ENCODE peak calls at places on chromosome 3, in seven cellular contexts. Q is left ventricle myocardium inferior, R is psoas muscle, S is body of pancreas, H is tibial artery, K is HepG2, Y is MM.1S. M is an unnamed sample.

GRCh38 chr3:116939091-116939490 is 229.5 kb downstream of the TUSC7 start:
- DNase-seq in Q (no peak), R (no peak), S (no peak), H (no peak), K (no peak), Y (no peak), M (no peak)

GRCh38 chr3:122952509-122952908 is 75.1 kb downstream of the SEMA5B start:
- DNase-seq in Q (no peak), R (no peak), S (no peak), H (no peak), K (no peak), Y (no peak), M (no peak)

GRCh38 chr3:50581459-50581842 is 12.1 kb downstream of the HEMK1 start:
- DNase-seq in Q (no peak), R (peak), S (no peak), H (no peak), K (no peak), Y (no peak), M (no peak)

GRCh38 chr3:134627831-134628230 is 23.0 kb downstream of the KY start:
- DNase-seq in Q (no peak), R (no peak), S (no peak), H (no peak), K (no peak), Y (no peak), M (no peak)

GRCh38 chr3:3089017-3089416 is 21.2 kb downstream of the IL5RA start:
- DNase-seq in Q (no peak), R (no peak), S (no peak), H (no peak), K (no peak), Y (peak), M (no peak)

GRCh38 chr3:114428173-114428606 is 134.4 kb downstream of the TIGIT start:
- DNase-seq in Q (no peak), R (no peak), S (no peak), H (no peak), K (no peak), Y (no peak), M (no peak)

GRCh38 chr3:46383946-46384330 is 13.2 kb downstream of the CCR5 start:
- DNase-seq in Q (no peak), R (no peak), S (no peak), H (no peak), K (no peak), Y (peak), M (no peak)

GRCh38 chr3:74692-75243 is 121.8 kb upstream of the CHL1 start:
- DNase-seq in Q (no peak), R (no peak), S (peak), H (no peak), K (no peak), Y (no peak), M (no peak)

GRCh38 chr3:71514621-71515020 is 68.9 kb downstream of the FOXP1 start:
- DNase-seq in Q (no peak), R (no peak), S (no peak), H (no peak), K (no peak), Y (no peak), M (no peak)

GRCh38 chr3:186938716-186939115 is 8.4 kb downstream of the ST6GAL1 start:
- DNase-seq in Q (peak), R (no peak), S (no peak), H (peak), K (no peak), Y (no peak), M (no peak)

DNA sequence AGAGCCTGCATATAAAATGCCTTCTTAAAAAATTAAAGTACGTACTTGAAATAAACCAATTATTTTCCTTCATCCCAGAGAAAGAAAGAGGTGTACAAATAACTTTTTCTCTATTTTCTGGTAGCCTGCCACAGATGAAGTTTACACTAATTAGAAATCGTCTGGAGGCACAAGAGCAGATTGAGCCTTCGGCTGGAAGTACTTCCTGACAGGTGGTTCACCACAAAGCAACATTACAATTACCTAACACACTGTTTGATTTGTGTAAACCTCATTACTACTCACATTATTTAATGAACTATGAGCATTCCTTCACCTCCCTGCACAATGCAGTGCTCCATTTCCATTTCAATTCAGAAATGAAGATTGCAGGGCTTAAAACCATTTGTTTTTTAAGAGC is 856.1 kb downstream of the SI start:
- DNase-seq in Q (no peak), R (no peak), S (no peak), H (no peak), K (no peak), Y (no peak), M (no peak)
- TF ChIP-seq CTCF in Q (no peak), R (no peak), S (no peak), H (no peak), K (no peak), Y (no peak), M (no peak)

GRCh38 chr3:126487151-126487771 is 11.6 kb upstream of the ZXDC start:
- DNase-seq in Q (no peak), R (no peak), S (peak), H (no peak), K (peak), Y (peak), M (no peak)
- H3K27ac ChIP-seq in Q (peak), R (no peak), S (no peak), H (no peak), K (no peak), Y (peak), M (no peak)

DNA sequence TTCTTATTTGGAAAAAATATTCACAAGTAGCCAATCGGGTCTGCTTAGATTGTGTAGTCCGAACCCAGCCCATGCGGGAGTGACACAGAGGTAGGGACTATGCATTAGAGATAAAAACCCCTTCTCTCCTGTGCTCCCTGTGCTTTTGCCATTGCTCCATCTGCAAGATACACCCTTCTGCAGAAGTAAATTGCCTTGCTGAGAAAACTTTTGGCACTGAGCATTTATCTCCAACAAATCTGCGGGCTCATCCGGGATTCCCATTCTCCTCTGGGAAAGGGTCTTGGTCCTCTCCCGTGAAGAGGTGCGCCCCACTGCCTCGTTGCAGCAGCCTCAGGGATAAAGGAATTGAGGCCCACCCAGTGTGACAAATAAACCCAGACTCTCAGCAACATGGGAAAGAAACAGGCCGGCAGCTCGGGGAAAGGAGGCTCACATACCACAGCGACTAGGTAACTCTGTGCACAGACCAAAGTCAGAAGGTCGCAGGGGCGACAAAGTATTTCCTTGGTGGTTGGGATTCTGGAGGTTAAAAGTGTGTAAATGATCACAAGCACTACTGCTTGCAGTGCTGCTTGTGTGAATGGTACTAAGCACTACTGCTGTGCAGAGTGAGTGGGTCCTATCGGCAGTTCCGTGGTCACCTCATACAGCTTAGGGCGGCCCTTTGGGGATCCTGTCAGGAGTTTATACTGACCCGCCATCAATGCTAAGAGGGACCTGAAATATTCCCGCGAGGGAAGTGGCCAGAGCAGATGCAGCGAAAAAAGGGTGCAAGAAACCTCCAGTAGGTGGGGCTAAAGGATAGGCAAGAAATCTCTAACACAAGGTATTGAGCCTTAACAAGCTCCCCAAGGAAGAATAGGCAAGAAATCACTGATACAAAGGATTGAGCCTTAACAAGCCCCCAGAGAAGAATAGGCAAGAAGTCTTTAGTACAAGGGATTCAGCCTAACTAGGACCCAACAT is 54.3 kb downstream of the GSK3B start:
- DNase-seq in Q (no peak), R (no peak), S (no peak), H (no peak), K (no peak), Y (peak), M (no peak)
- TF ChIP-seq CTCF in Q (no peak), R (no peak), S (no peak), H (no peak), K (peak), Y (peak), M (no peak)

DNA sequence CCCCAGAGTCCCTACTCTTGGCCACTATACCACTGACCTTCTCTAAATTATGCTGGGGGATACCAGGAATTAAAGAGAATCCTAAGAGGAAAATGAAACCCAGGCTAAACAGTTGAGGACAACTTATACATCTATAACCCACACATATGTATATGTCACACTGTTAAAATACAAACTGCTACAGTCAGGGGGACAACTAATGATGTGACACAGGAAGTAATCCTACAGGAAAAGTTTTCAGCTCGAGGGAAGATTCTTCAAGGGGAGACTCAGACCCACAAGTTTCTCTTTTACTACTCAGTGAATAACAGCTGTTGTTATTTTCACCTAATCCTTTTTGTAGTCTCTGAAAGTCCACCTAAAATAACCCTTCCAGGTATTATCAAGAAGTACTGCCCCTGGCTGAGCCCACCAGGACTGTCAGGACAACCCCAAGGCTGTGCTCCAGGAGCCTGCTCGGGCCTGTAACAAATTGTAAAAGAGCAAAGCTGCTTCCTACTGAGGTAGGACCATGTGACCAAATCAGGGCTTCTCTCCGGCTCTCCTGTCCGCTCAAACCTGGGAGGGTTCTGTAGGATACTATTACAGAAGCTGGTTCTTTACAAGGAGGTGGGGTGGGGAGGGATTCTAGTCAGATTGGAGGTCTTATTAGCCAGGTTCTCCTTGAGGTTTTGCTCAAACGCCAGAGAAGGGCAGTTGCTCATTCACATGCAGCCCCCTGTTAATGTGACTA is 91.6 kb downstream of the SRGAP3 start:
- DNase-seq in Q (no peak), R (no peak), S (no peak), H (no peak), K (no peak), Y (no peak), M (no peak)
- H3K27ac ChIP-seq in Q (no peak), R (no peak), S (no peak), H (no peak), K (no peak), Y (no peak), M (no peak)

GRCh38 chr3:111895079-111895478 is 36.0 kb downstream of the PHLDB2 start:
- DNase-seq in Q (no peak), R (no peak), S (no peak), H (no peak), K (peak), Y (peak), M (no peak)
- TF ChIP-seq CTCF in Q (peak), R (peak), S (peak), H (no peak), K (peak), Y (peak), M (no peak)

GRCh38 chr3:143806043-143806442 is 42.2 kb downstream of the SLC9A9 start:
- DNase-seq in Q (no peak), R (no peak), S (no peak), H (no peak), K (no peak), Y (no peak), M (no peak)
- H3K27ac ChIP-seq in Q (peak), R (no peak), S (no peak), H (no peak), K (no peak), Y (no peak), M (no peak)

DNA sequence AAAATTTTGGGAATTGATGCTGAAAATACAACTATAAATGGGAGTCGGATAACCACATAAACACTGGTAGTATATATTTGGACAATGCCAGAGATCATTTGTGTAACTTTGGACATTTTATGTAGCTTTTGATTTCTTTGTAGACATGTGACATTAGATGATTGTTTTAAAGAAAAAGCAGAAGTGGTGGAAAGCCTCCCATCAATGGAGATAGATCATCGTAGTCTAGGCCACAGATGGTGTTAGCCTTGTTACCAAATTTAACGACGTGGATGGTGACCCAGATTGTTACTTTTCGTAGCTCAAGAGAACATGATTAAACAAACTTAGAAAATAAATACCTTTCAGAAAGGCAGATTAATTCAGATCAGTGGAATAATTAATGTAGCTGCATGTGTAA is 8.8 kb downstream of the CACNA1D start:
- DNase-seq in Q (no peak), R (no peak), S (no peak), H (no peak), K (no peak), Y (no peak), M (no peak)
- TF ChIP-seq CTCF in Q (no peak), R (no peak), S (no peak), H (no peak), K (no peak), Y (no peak), M (no peak)

GRCh38 chr3:11373235-11373634 is 101.0 kb downstream of the ATG7 start:
- DNase-seq in Q (no peak), R (no peak), S (no peak), H (no peak), K (no peak), Y (no peak), M (no peak)

GRCh38 chr3:11371758-11372157 is 99.6 kb downstream of the ATG7 start:
- DNase-seq in Q (no peak), R (no peak), S (peak), H (no peak), K (no peak), Y (no peak), M (no peak)

GRCh38 chr3:11373645-11374044 is 101.4 kb downstream of the ATG7 start:
- DNase-seq in Q (no peak), R (no peak), S (no peak), H (no peak), K (no peak), Y (no peak), M (no peak)

GRCh38 chr3:11370134-11370533 is 97.9 kb downstream of the ATG7 start:
- DNase-seq in Q (no peak), R (no peak), S (no peak), H (no peak), K (no peak), Y (no peak), M (no peak)

GRCh38 chr3:11370961-11371360 is 98.8 kb downstream of the ATG7 start:
- DNase-seq in Q (no peak), R (no peak), S (no peak), H (no peak), K (no peak), Y (no peak), M (no peak)
- H3K27ac ChIP-seq in Q (no peak), R (no peak), S (no peak), H (no peak), K (no peak), Y (no peak), M (no peak)